ENCODE peak calls at places on chromosomes 5 and 9, in six cellular contexts. M is heart right ventricle, Z is cardiac muscle cell, R is sigmoid colon, C is A673, T is breast epithelium. B is an unnamed sample. For H3K36me3 and H3K4me1, the result is how much of the 10 kb centered on the place peaks cover.

GRCh38 chr5:45532826-45533624 is 163.2 kb downstream of the HCN1 start:
- DNase-seq in M (peak), Z (no peak), R (no peak), C (no peak), T (no peak), B (no peak)

GRCh38 chr9:89319015-89319905 is 960 bp downstream of the SECISBP2 start:
- DNase-seq in M (no peak), Z (no peak), R (no peak), C (peak), T (no peak), B (peak)

GRCh38 chr5:5159282-5160108 is 19.4 kb downstream of the ADAMTS16 start:
- DNase-seq in M (no peak), Z (no peak), R (no peak), C (no peak), T (no peak), B (no peak)

GRCh38 chr5:6659941-6660684 is 26.9 kb downstream of the SRD5A1 start:
- DNase-seq in M (no peak), Z (no peak), R (no peak), C (no peak), T (no peak), B (no peak)

GRCh38 chr9:4742246-4742645 is 1.2 kb upstream of the AK3 start:
- DNase-seq in M (no peak), Z (no peak), R (no peak), C (no peak), T (no peak), B (no peak)

GRCh38 chr9:91949946-91950664 is at the start of gene ROR2:
- DNase-seq in M (peak), Z (peak), R (peak), C (peak), T (peak), B (peak)

GRCh38 chr9:114433086-114433485 is 45.3 kb upstream of the AKNA start:
- DNase-seq in M (no peak), Z (no peak), R (no peak), C (no peak), T (no peak), B (no peak)

GRCh38 chr5:34494111-34494755 is 161.9 kb upstream of the RAI14 start:
- DNase-seq in M (no peak), Z (peak), R (no peak), C (peak), T (no peak), B (no peak)

GRCh38 chr9:17594961-17595360 is 16.1 kb downstream of the SH3GL2 start:
- DNase-seq in M (no peak), Z (no peak), R (no peak), C (no peak), T (no peak), B (no peak)

GRCh38 chr5:19837536-19838179 is 150.3 kb downstream of the CDH18 start:
- DNase-seq in M (no peak), Z (no peak), R (no peak), C (no peak), T (no peak), B (no peak)

GRCh38 chr9:122126340-122127333 is 32.9 kb downstream of the NDUFA8 start:
- DNase-seq in M (no peak), Z (peak), R (peak), C (no peak), T (no peak), B (no peak)

GRCh38 chr5:174329738-174330137 is 284.2 kb downstream of the NSG2 start:
- DNase-seq in M (no peak), Z (peak), R (no peak), C (no peak), T (no peak), B (no peak)

GRCh38 chr9:16413509-16414016 is 456.9 kb downstream of the BNC2 start:
- DNase-seq in M (peak), Z (peak), R (peak), C (no peak), T (no peak), B (no peak)

GRCh38 chr9:69822091-69822750 is 1.6 kb downstream of the CFAP95 start:
- DNase-seq in M (no peak), Z (no peak), R (no peak), C (peak), T (no peak), B (peak)

GRCh38 chr5:173671121-173671949 is 54.9 kb upstream of the BOD1 start:
- DNase-seq in M (peak), Z (peak), R (no peak), C (peak), T (peak), B (no peak)

GRCh38 chr9:77569335-77569734 is 78.8 kb downstream of the GNA14 start:
- DNase-seq in M (no peak), Z (peak), R (no peak), C (peak), T (no peak), B (no peak)

GRCh38 chr5:137498301-137498735 is 808 bp downstream of the SPOCK1 start:
- DNase-seq in M (no peak), Z (peak), R (no peak), C (no peak), T (no peak), B (no peak)

GRCh38 chr5:146137967-146138403 is 32.6 kb upstream of the PLAC8L1 start:
- DNase-seq in M (no peak), Z (peak), R (no peak), C (no peak), T (no peak), B (no peak)

GRCh38 chr5:66608501-66608900 is 12.3 kb downstream of the MAST4 start:
- DNase-seq in M (no peak), Z (no peak), R (no peak), C (no peak), T (no peak), B (no peak)

GRCh38 chr5:68838157-68838718 is 255.6 kb upstream of the SLC30A5 start:
- DNase-seq in M (no peak), Z (no peak), R (no peak), C (no peak), T (no peak), B (no peak)

GRCh38 chr9:72443855-72444254 is 77.6 kb upstream of the TMC1 start:
- DNase-seq in M (no peak), Z (no peak), R (no peak), C (no peak), T (no peak), B (peak)

GRCh38 chr5:91486638-91487037 is 103.5 kb upstream of the ARRDC3 start:
- DNase-seq in M (no peak), Z (peak), R (no peak), C (peak), T (no peak), B (no peak)

GRCh38 chr9:105413486-105414068 is 34.3 kb upstream of the FSD1L start:
- DNase-seq in M (no peak), Z (peak), R (no peak), C (peak), T (no peak), B (no peak)

DNA sequence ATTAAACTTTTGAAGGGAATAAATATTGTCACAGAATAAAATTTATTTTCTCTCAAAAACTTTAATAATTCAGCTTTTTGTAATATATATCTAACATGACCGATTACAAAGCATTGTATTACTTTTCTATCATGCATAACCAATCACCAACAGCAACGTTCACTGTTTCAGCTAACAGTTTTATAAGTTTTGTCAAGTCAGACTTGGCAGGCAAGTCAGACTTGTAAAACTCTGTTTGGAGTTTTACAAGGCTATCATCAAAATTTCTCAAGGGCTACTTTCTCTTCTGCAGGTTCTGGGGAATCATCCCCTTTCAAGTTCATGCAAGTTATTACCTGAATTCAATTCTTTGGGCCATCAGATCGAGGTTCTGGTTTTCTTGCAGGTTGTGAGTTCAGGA is 347.2 kb downstream of the CTNND2 start:
- DNase-seq in M (no peak), Z (no peak), R (no peak), C (no peak), T (no peak), B (no peak)
- H3K36me3 ChIP-seq in M (under half), Z (under half), R (under half), C (under half), T (under half), B (under half)

GRCh38 chr5:1079486-1079885 is 32.4 kb downstream of the SLC12A7 start:
- DNase-seq in M (no peak), Z (no peak), R (no peak), C (no peak), T (no peak), B (no peak)
- H3K4me3 ChIP-seq in M (no peak), Z (no peak), R (no peak), C (no peak), T (no peak), B (no peak)

DNA sequence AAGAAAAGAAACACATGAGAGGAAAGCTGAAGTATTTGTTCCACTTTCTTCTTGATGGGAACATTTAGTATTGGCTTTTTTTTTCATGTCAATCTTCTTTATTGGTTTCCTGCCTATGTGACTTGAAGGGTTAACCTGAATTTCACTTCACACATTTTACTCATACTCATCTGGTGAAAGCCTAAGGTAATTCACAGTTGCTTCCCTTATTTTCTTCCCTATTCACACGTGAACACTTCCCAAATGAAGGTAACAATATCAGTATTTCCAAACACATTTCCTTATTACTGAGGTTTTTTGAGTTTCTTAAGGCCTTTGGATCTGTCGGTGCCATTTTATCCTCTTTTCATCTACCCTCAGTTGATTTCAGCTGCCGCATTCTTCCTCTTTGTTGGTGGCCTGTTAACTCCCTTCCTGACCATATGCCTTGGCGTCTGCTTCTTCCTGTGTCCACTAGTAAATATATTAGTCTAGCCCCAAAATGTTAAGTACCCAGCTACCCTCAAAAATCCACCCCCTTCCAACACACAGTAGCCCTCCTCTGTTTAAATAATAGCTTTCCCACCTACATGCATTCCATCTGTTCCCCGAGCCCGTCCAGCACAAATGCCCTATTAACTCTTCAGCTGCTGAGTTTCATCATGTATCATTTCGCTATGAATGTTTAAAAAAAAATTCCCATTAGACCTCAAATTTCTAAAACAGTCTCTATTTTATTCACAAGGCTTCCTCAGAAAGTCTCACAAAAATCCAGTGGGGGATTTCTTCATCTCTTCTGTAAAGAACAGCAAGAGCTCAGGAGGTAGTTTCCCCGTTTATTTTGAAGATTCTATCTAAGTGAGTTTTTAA is 97.3 kb downstream of the USP20 start:
- DNase-seq in M (peak), Z (peak), R (no peak), C (no peak), T (no peak), B (no peak)
- H3K4me1 ChIP-seq in M (half or more), Z (under half), R (half or more), C (half or more), T (under half), B (under half)

GRCh38 chr5:128491291-128491690 is 46.8 kb downstream of the FBN2 start:
- DNase-seq in M (no peak), Z (peak), R (no peak), C (no peak), T (no peak), B (no peak)
- H3K36me3 ChIP-seq in M (under half), Z (half or more), R (under half), C (under half), T (under half), B (under half)

GRCh38 chr5:141369994-141370848 is at the start of gene PCDHGB3:
- DNase-seq in M (no peak), Z (peak), R (no peak), C (peak), T (no peak), B (peak)
- H3K4me3 ChIP-seq in M (peak), Z (no peak), R (no peak), C (no peak), T (peak), B (peak)

B was measured in Karpas-422.